ENCODE peak calls at places on chromosome 9, in six cellular contexts. One of them, this sample, is unnamed.

GRCh38 chr9:14911046-14911445 is 818 bp upstream of the FREM1 start:
- DNase-seq in fibroblast of pulmonary artery: no peak
- DNase-seq in AG09309: no peak
- DNase-seq in PC-3: no peak
- DNase-seq in fibroblast of lung: no peak
- DNase-seq in body of pancreas: no peak
- DNase-seq in this sample: no peak

GRCh38 chr9:14030350-14030823 is 283.6 kb downstream of the NFIB start:
- DNase-seq in fibroblast of pulmonary artery: peak; percentile 95
- DNase-seq in AG09309: no peak
- DNase-seq in PC-3: peak; percentile 83
- DNase-seq in fibroblast of lung: peak; percentile 96
- DNase-seq in body of pancreas: peak; percentile 23
- DNase-seq in this sample: peak; percentile 22

GRCh38 chr9:77018058-77019009 is 1.1 kb upstream of the FOXB2 start:
- DNase-seq in fibroblast of pulmonary artery: no peak
- DNase-seq in AG09309: no peak
- DNase-seq in PC-3: no peak
- DNase-seq in fibroblast of lung: no peak
- DNase-seq in body of pancreas: no peak
- DNase-seq in this sample: no peak

GRCh38 chr9:111877420-111877819 is 19.2 kb upstream of the UGCG start:
- DNase-seq in fibroblast of pulmonary artery: no peak
- DNase-seq in AG09309: no peak
- DNase-seq in PC-3: no peak
- DNase-seq in fibroblast of lung: no peak
- DNase-seq in body of pancreas: no peak
- DNase-seq in this sample: no peak

GRCh38 chr9:91500509-91501011 is 76.9 kb upstream of the NFIL3 start:
- DNase-seq in fibroblast of pulmonary artery: peak; percentile 81
- DNase-seq in AG09309: peak; percentile 68
- DNase-seq in PC-3: peak; percentile 69
- DNase-seq in fibroblast of lung: peak; percentile 81
- DNase-seq in body of pancreas: no peak
- DNase-seq in this sample: peak; percentile 63

GRCh38 chr9:6827370-6827949 is 69.7 kb downstream of the KDM4C start:
- DNase-seq in fibroblast of pulmonary artery: peak; percentile 69
- DNase-seq in AG09309: no peak
- DNase-seq in PC-3: peak; percentile 79
- DNase-seq in fibroblast of lung: peak; percentile 58
- DNase-seq in body of pancreas: no peak
- DNase-seq in this sample: peak; percentile 20

GRCh38 chr9:21564186-21564585 is 82.1 kb upstream of the IFNE start:
- DNase-seq in fibroblast of pulmonary artery: no peak
- DNase-seq in AG09309: no peak
- DNase-seq in PC-3: no peak
- DNase-seq in fibroblast of lung: no peak
- DNase-seq in body of pancreas: no peak
- DNase-seq in this sample: no peak

GRCh38 chr9:95025213-95026170 is 292.0 kb downstream of the FANCC start:
- DNase-seq in fibroblast of pulmonary artery: peak; percentile 96
- DNase-seq in AG09309: peak; percentile 87
- DNase-seq in PC-3: no peak
- DNase-seq in fibroblast of lung: peak; percentile 90
- DNase-seq in body of pancreas: peak; percentile 87
- DNase-seq in this sample: peak; percentile 88

GRCh38 chr9:17742065-17742464 is 163.2 kb downstream of the SH3GL2 start:
- DNase-seq in fibroblast of pulmonary artery: no peak
- DNase-seq in AG09309: no peak
- DNase-seq in PC-3: peak; percentile 61
- DNase-seq in fibroblast of lung: no peak
- DNase-seq in body of pancreas: no peak
- DNase-seq in this sample: no peak

GRCh38 chr9:34079181-34079580 is 30.5 kb upstream of the UBAP2 start:
- DNase-seq in fibroblast of pulmonary artery: peak; percentile 24
- DNase-seq in AG09309: no peak
- DNase-seq in PC-3: peak; percentile 57
- DNase-seq in fibroblast of lung: peak; percentile 11
- DNase-seq in body of pancreas: no peak
- DNase-seq in this sample: no peak

GRCh38 chr9:90038778-90039177 is 434.0 kb downstream of the GADD45G start:
- DNase-seq in fibroblast of pulmonary artery: no peak
- DNase-seq in AG09309: no peak
- DNase-seq in PC-3: no peak
- DNase-seq in fibroblast of lung: no peak
- DNase-seq in body of pancreas: no peak
- DNase-seq in this sample: no peak

GRCh38 chr9:121945849-121946248 is 147.3 kb downstream of the TTLL11 start:
- DNase-seq in fibroblast of pulmonary artery: peak; percentile 27
- DNase-seq in AG09309: no peak
- DNase-seq in PC-3: peak; percentile 86
- DNase-seq in fibroblast of lung: peak; percentile 20
- DNase-seq in body of pancreas: no peak
- DNase-seq in this sample: peak; percentile 69

GRCh38 chr9:134236001-134236421 is 71.6 kb upstream of the RNU6ATAC start:
- DNase-seq in fibroblast of pulmonary artery: peak; percentile 35
- DNase-seq in AG09309: no peak
- DNase-seq in PC-3: no peak
- DNase-seq in fibroblast of lung: peak; percentile 24
- DNase-seq in body of pancreas: no peak
- DNase-seq in this sample: no peak

GRCh38 chr9:105497704-105498103 is 49.9 kb downstream of the FSD1L start:
- DNase-seq in fibroblast of pulmonary artery: no peak
- DNase-seq in AG09309: no peak
- DNase-seq in PC-3: no peak
- DNase-seq in fibroblast of lung: no peak
- DNase-seq in body of pancreas: no peak
- DNase-seq in this sample: no peak

GRCh38 chr9:16294371-16294770 is 576.1 kb downstream of the BNC2 start:
- DNase-seq in fibroblast of pulmonary artery: peak; percentile 25
- DNase-seq in AG09309: peak; percentile 18
- DNase-seq in PC-3: no peak
- DNase-seq in fibroblast of lung: no peak
- DNase-seq in body of pancreas: no peak
- DNase-seq in this sample: peak; percentile 89

GRCh38 chr9:107323836-107324235 is 40.8 kb downstream of the RAD23B start:
- DNase-seq in fibroblast of pulmonary artery: no peak
- DNase-seq in AG09309: no peak
- DNase-seq in PC-3: no peak
- DNase-seq in fibroblast of lung: no peak
- DNase-seq in body of pancreas: no peak
- DNase-seq in this sample: no peak

GRCh38 chr9:68705636-68706578 is 867 bp downstream of the PIP5K1B start:
- DNase-seq in fibroblast of pulmonary artery: peak; percentile 7
- DNase-seq in AG09309: no peak
- DNase-seq in PC-3: no peak
- DNase-seq in fibroblast of lung: peak; percentile 11
- DNase-seq in body of pancreas: no peak
- DNase-seq in this sample: no peak

GRCh38 chr9:122904466-122904822 is 715 bp downstream of the RC3H2 start:
- DNase-seq in fibroblast of pulmonary artery: peak; percentile 39
- DNase-seq in AG09309: no peak
- DNase-seq in PC-3: peak; percentile 18
- DNase-seq in fibroblast of lung: peak; percentile 40
- DNase-seq in body of pancreas: peak; percentile 28
- DNase-seq in this sample: peak; percentile 41

GRCh38 chr9:106859957-106860715 is 2.8 kb upstream of the ZNF462 start:
- DNase-seq in fibroblast of pulmonary artery: peak; percentile 28
- DNase-seq in AG09309: no peak
- DNase-seq in PC-3: peak; percentile 63
- DNase-seq in fibroblast of lung: peak; percentile 43
- DNase-seq in body of pancreas: peak; percentile 16
- DNase-seq in this sample: no peak

GRCh38 chr9:87567047-87567446 is 69.4 kb downstream of the DAPK1 start:
- DNase-seq in fibroblast of pulmonary artery: peak; percentile 37
- DNase-seq in AG09309: no peak
- DNase-seq in PC-3: no peak
- DNase-seq in fibroblast of lung: no peak
- DNase-seq in body of pancreas: no peak
- DNase-seq in this sample: no peak

GRCh38 chr9:81716409-81716808 is 27.1 kb upstream of the TLE1 start:
- DNase-seq in fibroblast of pulmonary artery: peak; percentile 6
- DNase-seq in AG09309: no peak
- DNase-seq in PC-3: peak; percentile 49
- DNase-seq in fibroblast of lung: no peak
- DNase-seq in body of pancreas: no peak
- DNase-seq in this sample: peak; percentile 2
- TF ChIP-seq CTCF in fibroblast of pulmonary artery: no peak
- TF ChIP-seq CTCF in AG09309: no peak
- TF ChIP-seq CTCF in PC-3: no peak
- TF ChIP-seq CTCF in fibroblast of lung: no peak
- TF ChIP-seq CTCF in body of pancreas: no peak
- TF ChIP-seq CTCF in this sample: no peak

DNA sequence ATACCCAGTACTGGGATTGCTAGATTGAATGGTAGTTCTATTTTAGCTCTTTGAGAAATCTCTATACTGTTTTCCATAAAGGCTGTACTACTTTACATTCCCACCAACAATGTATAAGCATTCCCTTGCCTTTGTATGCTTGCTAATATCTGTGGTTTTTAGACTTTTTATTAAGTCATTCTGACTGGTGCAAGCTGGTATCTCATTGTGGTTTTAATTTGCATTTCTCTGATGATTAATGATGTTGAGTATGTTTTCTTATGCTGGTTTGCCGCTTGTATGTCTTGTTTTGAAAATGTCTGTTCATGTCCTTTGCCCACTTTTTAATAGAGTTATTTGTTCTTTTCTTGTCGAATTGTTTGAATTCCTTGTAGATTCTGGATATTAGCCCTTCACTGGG is 512.7 kb upstream of the PAPPA start:
- DNase-seq in fibroblast of pulmonary artery: peak; percentile 76
- DNase-seq in AG09309: peak; percentile 34
- DNase-seq in PC-3: peak; percentile 67
- DNase-seq in fibroblast of lung: peak; percentile 81
- DNase-seq in body of pancreas: no peak
- DNase-seq in this sample: peak; percentile 88
- H3K4me3 ChIP-seq in fibroblast of pulmonary artery: no peak overlapping the region
- H3K4me3 ChIP-seq in AG09309: no peak overlapping the region
- H3K4me3 ChIP-seq in PC-3: no peak overlapping the region
- H3K4me3 ChIP-seq in fibroblast of lung: no peak overlapping the region
- H3K4me3 ChIP-seq in body of pancreas: no peak overlapping the region
- H3K4me3 ChIP-seq in this sample: no peak overlapping the region

GRCh38 chr9:80143899-80144298 is 572.1 kb downstream of the TLE4 start:
- DNase-seq in fibroblast of pulmonary artery: no peak
- DNase-seq in AG09309: no peak
- DNase-seq in PC-3: no peak
- DNase-seq in fibroblast of lung: no peak
- DNase-seq in body of pancreas: no peak
- DNase-seq in this sample: no peak

GRCh38 chr9:80147866-80148265 is 576.1 kb downstream of the TLE4 start:
- DNase-seq in fibroblast of pulmonary artery: no peak
- DNase-seq in AG09309: no peak
- DNase-seq in PC-3: no peak
- DNase-seq in fibroblast of lung: no peak
- DNase-seq in body of pancreas: no peak
- DNase-seq in this sample: no peak

GRCh38 chr9:80144856-80145255 is 573.1 kb downstream of the TLE4 start:
- DNase-seq in fibroblast of pulmonary artery: no peak
- DNase-seq in AG09309: no peak
- DNase-seq in PC-3: peak; percentile 78
- DNase-seq in fibroblast of lung: no peak
- DNase-seq in body of pancreas: no peak
- DNase-seq in this sample: no peak

GRCh38 chr9:80146466-80146865 is 574.7 kb downstream of the TLE4 start:
- DNase-seq in fibroblast of pulmonary artery: no peak
- DNase-seq in AG09309: no peak
- DNase-seq in PC-3: peak; percentile 13
- DNase-seq in fibroblast of lung: peak; percentile 25
- DNase-seq in body of pancreas: no peak
- DNase-seq in this sample: peak; percentile 1
- TF ChIP-seq CTCF in fibroblast of pulmonary artery: no peak
- TF ChIP-seq CTCF in AG09309: peak; percentile 41
- TF ChIP-seq CTCF in PC-3: peak; percentile 47
- TF ChIP-seq CTCF in fibroblast of lung: peak; percentile 30
- TF ChIP-seq CTCF in body of pancreas: no peak
- TF ChIP-seq CTCF in this sample: peak; percentile 22

GRCh38 chr9:132742821-132743311 is 72.6 kb downstream of the GTF3C4 start:
- DNase-seq in fibroblast of pulmonary artery: no peak
- DNase-seq in AG09309: no peak
- DNase-seq in PC-3: no peak
- DNase-seq in fibroblast of lung: no peak
- DNase-seq in body of pancreas: no peak
- DNase-seq in this sample: no peak
- H3K4me3 ChIP-seq in fibroblast of pulmonary artery: no peak overlapping the region
- H3K4me3 ChIP-seq in AG09309: no peak overlapping the region
- H3K4me3 ChIP-seq in PC-3: no peak overlapping the region
- H3K4me3 ChIP-seq in fibroblast of lung: no peak overlapping the region
- H3K4me3 ChIP-seq in body of pancreas: no peak overlapping the region
- H3K4me3 ChIP-seq in this sample: no peak overlapping the region

GRCh38 chr9:32384364-32385134 is at the start of gene ACO1:
- DNase-seq in fibroblast of pulmonary artery: peak; percentile 85
- DNase-seq in AG09309: peak; percentile 29
- DNase-seq in PC-3: peak; percentile 81
- DNase-seq in fibroblast of lung: peak; percentile 83
- DNase-seq in body of pancreas: peak; percentile 94
- DNase-seq in this sample: peak; percentile 79
- TF ChIP-seq CTCF in fibroblast of pulmonary artery: no peak
- TF ChIP-seq CTCF in AG09309: no peak
- TF ChIP-seq CTCF in PC-3: no peak
- TF ChIP-seq CTCF in fibroblast of lung: no peak
- TF ChIP-seq CTCF in body of pancreas: no peak
- TF ChIP-seq CTCF in this sample: no peak

DNA sequence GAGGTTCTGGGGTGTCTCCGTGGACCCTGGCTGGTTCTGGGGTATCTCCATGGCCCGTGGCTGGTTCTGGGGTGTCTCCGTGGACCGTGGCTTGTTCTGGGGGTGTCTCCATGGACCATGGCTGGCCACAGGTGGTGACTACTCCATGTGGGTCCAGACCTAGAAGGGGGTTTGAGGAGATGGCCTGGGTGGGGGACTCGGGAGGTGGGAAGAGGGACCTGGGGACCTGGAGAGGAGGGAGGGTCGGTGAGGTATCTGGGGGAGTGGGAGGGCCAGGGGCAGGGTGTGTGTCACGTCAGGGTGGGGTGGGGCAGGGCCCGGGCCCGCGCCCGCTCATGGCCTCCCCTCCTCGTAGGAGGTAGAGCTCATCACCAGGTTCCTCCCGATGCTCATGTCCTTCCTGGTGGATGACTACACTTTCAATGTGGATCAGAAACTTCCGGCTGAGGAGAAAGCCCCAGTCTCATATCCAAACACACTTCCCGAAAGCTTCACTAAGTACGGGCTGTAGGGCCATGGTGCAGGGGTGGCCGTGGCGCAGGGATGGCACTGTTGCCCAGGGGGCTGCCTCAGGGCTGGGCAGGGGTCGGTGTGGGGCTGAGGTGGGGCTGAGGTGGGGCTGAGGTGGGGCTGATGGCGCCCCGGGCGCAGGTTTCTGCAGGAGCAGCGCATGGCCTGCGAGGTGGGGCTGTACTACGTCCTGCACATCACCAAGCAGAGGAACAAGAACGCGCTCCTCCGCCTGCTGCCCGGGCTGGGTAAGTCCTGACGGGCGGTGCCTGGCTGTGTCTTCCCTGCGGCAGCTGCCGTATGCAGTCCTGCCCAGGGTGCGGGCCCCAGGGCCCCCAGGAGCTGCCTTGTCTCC is 10.7 kb upstream of the TOR4A start:
- DNase-seq in fibroblast of pulmonary artery: no peak
- DNase-seq in AG09309: no peak
- DNase-seq in PC-3: no peak
- DNase-seq in fibroblast of lung: no peak
- DNase-seq in body of pancreas: peak; percentile 12
- DNase-seq in this sample: no peak
- H3K4me3 ChIP-seq in fibroblast of pulmonary artery: no peak overlapping the region
- H3K4me3 ChIP-seq in AG09309: no peak overlapping the region
- H3K4me3 ChIP-seq in PC-3: no peak overlapping the region
- H3K4me3 ChIP-seq in fibroblast of lung: no peak overlapping the region
- H3K4me3 ChIP-seq in body of pancreas: no peak overlapping the region
- H3K4me3 ChIP-seq in this sample: no peak overlapping the region

GRCh38 chr9:32550046-32550608 is 2.0 kb upstream of the SMIM27 start:
- DNase-seq in fibroblast of pulmonary artery: peak; percentile 45
- DNase-seq in AG09309: no peak
- DNase-seq in PC-3: no peak
- DNase-seq in fibroblast of lung: peak; percentile 41
- DNase-seq in body of pancreas: no peak
- DNase-seq in this sample: peak; percentile 24
- TF ChIP-seq CTCF in fibroblast of pulmonary artery: peak; percentile 32
- TF ChIP-seq CTCF in AG09309: peak; percentile 11
- TF ChIP-seq CTCF in PC-3: no peak
- TF ChIP-seq CTCF in fibroblast of lung: peak; percentile 38
- TF ChIP-seq CTCF in body of pancreas: no peak
- TF ChIP-seq CTCF in this sample: peak; percentile 21

This sample was measured in AG10803.